ENCODE peak calls at places on chromosomes 13 and 19, in four cellular contexts. C is endothelial cell, N is NCI-H1092, L is cardiac muscle cell. W is an unnamed sample.

GRCh38 chr19:18385675-18386542 is at the start of gene GDF15:
- DNase-seq in C (peak), N (no peak), L (peak), W (peak)

GRCh38 chr13:26952551-26953138 is 192.1 kb upstream of the GPR12 start:
- DNase-seq in C (no peak), N (no peak), L (no peak), W (no peak)

GRCh38 chr19:35644987-35645679 is 3.0 kb upstream of the COX6B1 start:
- DNase-seq in C (peak), N (peak), L (peak), W (peak)

GRCh38 chr19:45235485-45235884 is 9.7 kb downstream of the EXOC3L2 start:
- DNase-seq in C (no peak), N (no peak), L (no peak), W (no peak)

GRCh38 chr13:79901336-79901735 is 420.4 kb downstream of the NDFIP2 start:
- DNase-seq in C (no peak), N (no peak), L (no peak), W (no peak)

GRCh38 chr19:6608950-6609349 is 18.0 kb upstream of the CD70 start:
- DNase-seq in C (no peak), N (no peak), L (no peak), W (no peak)

GRCh38 chr19:10120538-10121198 is 969 bp upstream of the EIF3G start:
- DNase-seq in C (no peak), N (no peak), L (no peak), W (no peak)

GRCh38 chr19:45440873-45441654 is 17.3 kb upstream of the ERCC1 start:
- DNase-seq in C (peak), N (no peak), L (peak), W (no peak)

GRCh38 chr13:112246731-112247470 is 129.3 kb upstream of the SPACA7 start:
- DNase-seq in C (no peak), N (no peak), L (no peak), W (no peak)

GRCh38 chr19:58021541-58022282 is 12.1 kb upstream of the ZSCAN1 start:
- DNase-seq in C (no peak), N (peak), L (peak), W (peak)

GRCh38 chr13:99378985-99379734 is 72.0 kb upstream of the GPR183 start:
- DNase-seq in C (no peak), N (no peak), L (no peak), W (no peak)

GRCh38 chr19:15299568-15300409 is 32.5 kb downstream of the BRD4 start:
- DNase-seq in C (no peak), N (no peak), L (no peak), W (no peak)

GRCh38 chr13:109211616-109212015 is 574.8 kb downstream of the IRS2 start:
- DNase-seq in C (no peak), N (no peak), L (no peak), W (no peak)

GRCh38 chr13:112747256-112747655 is 57.4 kb downstream of the ATP11A start:
- DNase-seq in C (no peak), N (no peak), L (no peak), W (no peak)

GRCh38 chr19:31348416-31349159 is 648 bp downstream of the TSHZ3 start:
- DNase-seq in C (no peak), N (no peak), L (peak), W (no peak)

GRCh38 chr13:99465454-99465853 is 35.8 kb upstream of the TM9SF2 start:
- DNase-seq in C (no peak), N (peak), L (no peak), W (no peak)

GRCh38 chr13:39370554-39370953 is 232.4 kb downstream of the LHFPL6 start:
- DNase-seq in C (no peak), N (no peak), L (peak), W (no peak)

GRCh38 chr19:17076539-17076919 is 952 bp downstream of the MYO9B start:
- DNase-seq in C (peak), N (no peak), L (no peak), W (no peak)

GRCh38 chr13:71522976-71523517 is 344.0 kb downstream of the DACH1 start:
- DNase-seq in C (no peak), N (peak), L (no peak), W (no peak)

GRCh38 chr19:48413879-48414623 is 20.6 kb downstream of the GRIN2D start:
- DNase-seq in C (no peak), N (no peak), L (no peak), W (no peak)

GRCh38 chr19:40609561-40610395 is 8.6 kb downstream of the LTBP4 start:
- DNase-seq in C (peak), N (no peak), L (peak), W (peak)